ENCODE peak calls at places on chromosomes 12 and 14, in six cellular contexts. B, R, Z, N, M and J are unnamed samples. For H3K4me1, the result is how much of the 10 kb centered on the place peaks cover.

GRCh38 chr12:124565071-124565491 is 2.3 kb downstream of the NCOR2 start:
- DNase-seq in B (no peak), R (no peak), Z (no peak), N (no peak), M (no peak), J (no peak)

GRCh38 chr12:47088021-47088944 is 8.5 kb upstream of the AMIGO2 start:
- DNase-seq in B (no peak), R (no peak), Z (peak), N (no peak), M (no peak), J (no peak)

GRCh38 chr12:85825751-85826150 is 10.5 kb downstream of the RASSF9 start:
- DNase-seq in B (no peak), R (no peak), Z (no peak), N (no peak), M (no peak), J (no peak)

GRCh38 chr14:93019367-93019843 is 96.3 kb downstream of the ITPK1 start:
- DNase-seq in B (peak), R (no peak), Z (no peak), N (no peak), M (no peak), J (no peak)

GRCh38 chr12:50314629-50315312 is 31.5 kb upstream of the LIMA1 start:
- DNase-seq in B (no peak), R (no peak), Z (peak), N (no peak), M (no peak), J (no peak)

GRCh38 chr12:716506-716905 is 35.9 kb upstream of the WNK1 start:
- DNase-seq in B (no peak), R (no peak), Z (no peak), N (no peak), M (no peak), J (no peak)

GRCh38 chr12:120853188-120853587 is 51.0 kb downstream of the SPPL3 start:
- DNase-seq in B (no peak), R (no peak), Z (peak), N (no peak), M (no peak), J (no peak)

GRCh38 chr12:125983094-125983783 is 918.0 kb downstream of the AACS start:
- DNase-seq in B (peak), R (no peak), Z (no peak), N (no peak), M (peak), J (no peak)

GRCh38 chr12:104514127-104514810 is 57.5 kb downstream of the CHST11 start:
- DNase-seq in B (no peak), R (no peak), Z (no peak), N (no peak), M (no peak), J (no peak)

GRCh38 chr12:112924986-112925385 is 13.3 kb upstream of the OAS3 start:
- DNase-seq in B (no peak), R (no peak), Z (no peak), N (no peak), M (no peak), J (no peak)

DNA sequence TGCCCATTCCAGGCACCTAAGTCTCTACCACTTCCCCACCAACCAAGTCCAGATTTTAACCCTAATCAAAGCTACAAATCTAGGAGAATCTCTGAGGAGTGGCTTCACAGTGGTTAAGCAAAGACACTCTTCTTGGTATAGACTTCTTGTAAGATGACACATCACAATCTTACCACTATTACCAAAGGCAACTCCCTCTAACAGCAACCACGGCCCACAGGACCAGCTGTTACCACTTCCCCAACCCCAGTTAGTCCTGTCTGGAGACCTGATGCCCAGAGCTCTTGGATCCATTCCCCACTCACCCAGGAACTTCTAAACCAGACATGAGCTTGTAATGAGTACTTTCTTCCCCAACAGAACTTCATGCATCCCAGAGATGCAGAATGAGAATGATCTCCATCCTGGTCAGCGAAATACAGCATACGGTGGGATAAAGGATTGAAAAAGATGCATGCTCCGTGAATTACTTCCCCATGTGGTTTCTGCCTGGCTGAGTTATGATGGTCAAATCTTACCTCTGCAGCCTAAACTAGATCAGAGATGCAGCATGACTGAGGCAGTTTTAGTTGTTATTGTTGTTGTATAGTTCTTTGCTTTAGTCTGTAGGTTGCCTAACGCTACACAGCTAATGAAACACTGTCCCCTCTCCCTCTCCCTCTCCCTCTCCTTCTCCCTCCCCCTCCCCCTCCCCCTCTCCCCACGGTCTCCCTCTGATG is 87.7 kb upstream of the FOXN3 start:
- DNase-seq in B (no peak), R (no peak), Z (peak), N (no peak), M (no peak), J (peak)
- H3K27ac ChIP-seq in B (no peak), R (no peak), Z (peak), N (no peak), M (no peak), J (no peak)

DNA sequence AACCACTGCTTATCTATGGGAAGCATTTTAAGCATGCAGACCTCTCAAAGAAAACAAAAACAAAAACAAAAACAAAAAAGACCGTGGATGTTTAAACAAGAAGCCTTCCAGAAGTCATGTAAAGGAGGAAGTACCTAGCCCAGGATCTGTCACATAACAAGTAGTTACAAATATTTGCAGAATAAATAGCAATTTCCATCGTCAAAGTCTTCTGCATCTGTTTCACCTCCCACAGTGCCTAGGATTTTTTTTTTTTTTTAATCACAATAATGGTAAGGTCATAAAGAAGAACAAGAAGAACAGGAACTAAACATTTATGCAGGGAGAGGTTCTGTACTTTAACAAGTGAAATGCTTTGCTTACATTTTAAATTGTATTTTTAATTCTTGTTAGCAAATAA is 2.4 kb upstream of the STXBP6 start:
- DNase-seq in B (no peak), R (no peak), Z (no peak), N (no peak), M (no peak), J (no peak)
- H3K4me1 ChIP-seq in B (under half), R (under half), Z (under half), N (under half), M (under half), J (under half)

GRCh38 chr14:66405158-66405557 is 81.0 kb upstream of the CCDC196 start:
- DNase-seq in B (no peak), R (no peak), Z (peak), N (no peak), M (no peak), J (no peak)

GRCh38 chr14:66401447-66402095 is 84.6 kb upstream of the CCDC196 start:
- DNase-seq in B (no peak), R (no peak), Z (no peak), N (peak), M (no peak), J (no peak)

GRCh38 chr14:66404051-66404450 is 82.1 kb upstream of the CCDC196 start:
- DNase-seq in B (no peak), R (no peak), Z (no peak), N (no peak), M (no peak), J (no peak)

GRCh38 chr14:66398437-66398836 is 87.7 kb upstream of the CCDC196 start:
- DNase-seq in B (no peak), R (no peak), Z (no peak), N (no peak), M (no peak), J (no peak)

DNA sequence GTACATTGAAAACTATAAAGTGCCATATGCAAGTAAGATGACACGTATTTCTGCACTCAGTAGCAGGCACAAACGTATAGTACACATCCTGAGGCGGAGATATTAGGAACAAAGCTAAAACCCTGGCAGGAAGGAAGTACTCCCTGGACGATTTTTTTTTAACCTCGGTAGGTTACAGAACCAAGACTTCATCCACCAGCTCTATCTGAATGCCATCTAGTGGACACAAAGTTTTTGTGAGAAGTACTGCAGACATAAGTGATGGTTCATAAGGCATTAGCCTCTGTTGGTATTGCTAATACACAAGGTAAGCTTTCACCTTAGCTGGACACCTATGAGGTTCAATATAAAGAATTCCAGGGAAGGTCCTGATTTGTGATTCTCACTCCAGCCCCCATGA is 83.0 kb upstream of the CCDC196 start:
- DNase-seq in B (no peak), R (no peak), Z (peak), N (peak), M (no peak), J (no peak)
- TF ChIP-seq CTCF in B (peak), R (no peak), Z (no peak), N (peak), M (peak), J (peak)

DNA sequence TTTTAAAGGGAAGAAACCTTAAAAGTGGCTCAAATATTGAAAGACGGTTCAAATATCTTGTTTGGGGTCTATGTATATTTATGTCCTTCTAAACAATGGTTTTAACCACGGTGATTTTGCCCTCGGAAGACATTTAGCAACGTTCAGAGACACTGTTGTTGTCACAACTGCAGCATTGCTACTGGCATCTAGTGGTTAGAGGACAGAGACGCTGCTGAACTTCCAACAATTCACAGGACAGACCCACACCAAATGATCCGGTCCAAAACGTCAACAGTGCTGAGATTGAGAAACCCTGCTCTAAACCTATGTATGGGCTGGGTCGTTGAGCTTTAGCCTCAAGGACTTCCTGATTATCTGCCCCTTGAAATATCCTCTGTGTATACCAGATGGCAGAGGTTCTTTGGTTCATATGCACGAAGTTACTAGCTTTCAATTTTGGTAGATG is 1.7 kb downstream of the ANGEL1 start:
- DNase-seq in B (peak), R (no peak), Z (peak), N (peak), M (peak), J (no peak)
- H3K27ac ChIP-seq in B (peak), R (peak), Z (no peak), N (peak), M (peak), J (no peak)

GRCh38 chr12:8676651-8677050 is 14.0 kb upstream of the MFAP5 start:
- DNase-seq in B (no peak), R (no peak), Z (no peak), N (no peak), M (no peak), J (peak)
- H3K4me1 ChIP-seq in B (under half), R (under half), Z (under half), N (under half), M (under half), J (under half)

GRCh38 chr12:98799411-98799810 is 154.3 kb downstream of the APAF1 start:
- DNase-seq in B (no peak), R (no peak), Z (no peak), N (no peak), M (no peak), J (no peak)

GRCh38 chr12:98799822-98800221 is 154.7 kb downstream of the APAF1 start:
- DNase-seq in B (no peak), R (no peak), Z (no peak), N (no peak), M (no peak), J (no peak)

GRCh38 chr12:98808243-98808895 is 163.3 kb downstream of the APAF1 start:
- DNase-seq in B (no peak), R (no peak), Z (no peak), N (no peak), M (no peak), J (no peak)

GRCh38 chr12:98803468-98804209 is 158.5 kb downstream of the APAF1 start:
- DNase-seq in B (no peak), R (no peak), Z (peak), N (no peak), M (no peak), J (no peak)
- TF ChIP-seq CTCF in B (no peak), R (no peak), Z (peak), N (no peak), M (no peak), J (no peak)

DNA sequence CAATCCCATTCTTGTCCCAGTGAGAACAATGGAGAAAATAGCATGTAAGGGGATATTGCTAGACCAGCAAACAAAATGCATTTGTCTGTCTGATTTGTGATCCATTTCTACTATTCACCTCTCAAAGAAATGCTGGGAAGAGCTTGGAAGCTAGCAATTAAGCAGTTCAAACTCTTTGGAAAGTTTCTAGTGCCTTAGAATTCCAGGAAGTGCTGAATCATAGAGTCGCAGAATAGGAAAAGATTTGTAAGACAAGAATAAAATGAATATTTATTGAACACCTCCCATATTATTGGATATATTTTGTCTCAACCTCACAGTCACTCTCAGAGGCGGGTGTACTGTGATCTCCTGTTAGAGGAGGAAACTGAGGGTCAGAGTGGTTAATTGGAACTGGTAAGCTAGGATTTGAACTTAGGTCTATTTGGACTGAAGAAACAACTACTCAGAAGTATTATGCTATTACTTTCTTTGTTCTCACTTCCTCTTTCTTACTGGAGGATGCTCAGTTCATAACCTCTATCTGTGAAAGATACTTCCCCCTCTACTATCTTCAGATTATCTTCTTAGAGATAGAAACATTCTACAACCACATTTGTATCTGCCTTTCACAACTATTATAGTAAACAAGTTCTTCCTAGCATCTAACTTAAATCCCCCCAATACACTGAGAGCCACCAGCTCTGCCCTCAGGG is 64.1 kb downstream of the DRAM1 start:
- DNase-seq in B (no peak), R (no peak), Z (no peak), N (peak), M (no peak), J (no peak)
- H3K27ac ChIP-seq in B (no peak), R (peak), Z (no peak), N (no peak), M (no peak), J (peak)

GRCh38 chr14:68938515-68939423 is 40.3 kb downstream of the ACTN1 start:
- DNase-seq in B (peak), R (no peak), Z (peak), N (no peak), M (no peak), J (no peak)

GRCh38 chr14:68936980-68937379 is 42.1 kb downstream of the ACTN1 start:
- DNase-seq in B (no peak), R (no peak), Z (no peak), N (no peak), M (no peak), J (no peak)

GRCh38 chr14:68939424-68939892 is 39.6 kb downstream of the ACTN1 start:
- DNase-seq in B (no peak), R (no peak), Z (no peak), N (no peak), M (no peak), J (no peak)

GRCh38 chr14:68936476-68936875 is 42.6 kb downstream of the ACTN1 start:
- DNase-seq in B (no peak), R (no peak), Z (no peak), N (no peak), M (no peak), J (no peak)

DNA sequence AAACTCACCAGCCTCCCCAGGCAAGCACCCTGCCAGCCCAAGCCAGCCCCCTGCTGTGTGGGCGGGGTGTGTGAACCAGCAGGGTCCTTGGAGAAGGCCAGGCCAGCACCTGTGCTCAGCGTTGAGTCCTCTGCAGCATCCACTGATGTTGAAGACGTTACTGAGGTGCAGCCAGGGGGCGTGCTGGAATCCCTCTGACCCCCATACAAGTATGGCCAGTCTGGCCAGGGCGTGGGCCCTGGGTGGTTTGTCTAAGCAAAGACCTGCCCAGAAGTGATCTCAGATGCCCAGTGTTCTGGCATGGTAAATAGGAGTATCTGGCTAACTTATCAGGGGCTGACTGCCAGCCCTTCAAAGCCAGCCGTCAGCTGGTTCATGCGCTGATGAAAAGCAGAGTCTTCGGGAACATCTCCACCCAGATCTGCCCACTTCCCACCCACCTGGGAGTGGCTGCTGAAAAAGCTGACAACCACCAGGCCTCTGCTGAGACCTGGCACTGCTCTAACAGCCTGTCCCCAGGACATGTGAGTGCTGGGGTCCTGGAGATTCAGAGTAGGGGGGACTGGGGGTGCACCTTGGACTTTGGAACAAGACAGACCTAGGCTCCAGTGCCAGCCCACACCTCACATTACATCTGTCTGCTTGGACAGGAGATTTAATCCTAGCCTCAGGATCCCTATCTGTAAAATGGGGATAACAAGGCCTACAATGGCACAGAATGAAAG is 41.1 kb downstream of the ACTN1 start:
- DNase-seq in B (peak), R (no peak), Z (no peak), N (no peak), M (no peak), J (no peak)
- H3K4me1 ChIP-seq in B (half or more), R (half or more), Z (half or more), N (under half), M (under half), J (half or more)

DNA sequence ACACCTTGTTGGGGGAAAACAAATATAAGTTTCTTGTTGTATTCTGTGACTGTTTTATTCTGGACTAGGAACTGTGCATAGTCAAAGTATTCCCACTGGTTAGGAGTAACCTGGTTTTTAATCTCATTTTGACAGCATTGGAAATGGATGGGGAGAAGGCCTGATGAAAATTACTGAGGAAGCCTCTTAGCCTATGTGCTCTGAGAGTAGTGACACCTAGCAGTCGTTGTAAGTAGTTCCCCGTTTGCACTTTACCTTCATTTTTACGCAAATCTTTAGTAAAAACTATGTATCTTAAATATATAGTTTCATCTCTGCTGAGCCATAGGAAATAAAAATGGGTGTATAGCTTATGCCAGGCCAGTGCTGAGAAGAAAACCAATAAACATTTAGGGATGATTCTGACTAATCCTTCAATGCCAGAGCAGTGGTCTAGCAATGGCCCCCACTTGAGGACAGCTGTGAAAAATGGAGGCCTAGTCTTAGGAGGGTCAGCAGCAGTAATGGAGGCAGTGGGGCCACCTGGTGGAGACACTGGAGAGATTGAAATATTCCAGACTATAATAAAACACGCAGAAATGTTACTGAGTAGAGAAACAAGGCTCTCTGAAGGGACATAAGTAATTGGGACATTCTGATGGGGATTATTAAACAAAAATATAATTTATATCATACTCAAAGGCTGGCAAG is 133.2 kb upstream of the NOVA1 start:
- DNase-seq in B (no peak), R (no peak), Z (peak), N (no peak), M (no peak), J (no peak)
- TF ChIP-seq CTCF in B (peak), R (no peak), Z (peak), N (no peak), M (no peak), J (peak)